ENCODE peak calls at places on chromosomes 5 and 9, in eight cellular contexts. W is esophagus squamous epithelium, I is suprapubic skin, X is sigmoid colon, G is H1, V is prostate gland, N is uterus, C is ovary. L is an unnamed sample.

GRCh38 chr9:128992995-128993394 is 35.1 kb downstream of the SH3GLB2 start:
- DNase-seq in W (no peak), I (no peak), X (no peak), G (no peak), V (no peak), N (no peak), C (no peak), L (peak)

GRCh38 chr5:138654281-138654867 is 79.2 kb upstream of the HSPA9 start:
- DNase-seq in W (no peak), I (no peak), X (no peak), G (no peak), V (no peak), N (no peak), C (no peak), L (no peak)

GRCh38 chr9:118222375-118222774 is 518.2 kb downstream of the TLR4 start:
- DNase-seq in W (no peak), I (no peak), X (no peak), G (peak), V (no peak), N (no peak), C (no peak), L (peak)

GRCh38 chr9:92141144-92142129 is 26.2 kb upstream of the SPTLC1 start:
- DNase-seq in W (no peak), I (no peak), X (peak), G (no peak), V (no peak), N (no peak), C (peak), L (peak)

GRCh38 chr9:33458444-33458843 is 11.1 kb upstream of the AQP3 start:
- DNase-seq in W (no peak), I (no peak), X (no peak), G (no peak), V (no peak), N (no peak), C (no peak), L (no peak)

GRCh38 chr5:132012385-132013005 is 1.0 kb upstream of the ACSL6 start:
- DNase-seq in W (no peak), I (peak), X (peak), G (no peak), V (no peak), N (peak), C (peak), L (peak)

GRCh38 chr9:84894859-84895258 is 225.3 kb downstream of the NTRK2 start:
- DNase-seq in W (no peak), I (no peak), X (no peak), G (no peak), V (no peak), N (no peak), C (no peak), L (no peak)

GRCh38 chr9:35027361-35027760 is 37.8 kb downstream of the DNAJB5 start:
- DNase-seq in W (no peak), I (no peak), X (no peak), G (no peak), V (no peak), N (no peak), C (no peak), L (no peak)

GRCh38 chr9:13122756-13123369 is 156.6 kb downstream of the MPDZ start:
- DNase-seq in W (no peak), I (no peak), X (no peak), G (no peak), V (no peak), N (no peak), C (no peak), L (no peak)

GRCh38 chr9:129222691-129223218 is 44.7 kb upstream of the IER5L start:
- DNase-seq in W (no peak), I (no peak), X (no peak), G (no peak), V (no peak), N (no peak), C (no peak), L (no peak)

GRCh38 chr9:37029776-37030590 is 4.1 kb downstream of the PAX5 start:
- DNase-seq in W (no peak), I (no peak), X (no peak), G (no peak), V (no peak), N (no peak), C (no peak), L (no peak)

GRCh38 chr9:129402931-129403742 is 217.8 kb downstream of the C9orf50 start:
- DNase-seq in W (no peak), I (no peak), X (no peak), G (no peak), V (no peak), N (no peak), C (peak), L (no peak)

GRCh38 chr5:172832383-172833315 is 1.4 kb upstream of the ERGIC1 start:
- DNase-seq in W (no peak), I (no peak), X (no peak), G (no peak), V (no peak), N (no peak), C (no peak), L (peak)

GRCh38 chr5:138666226-138666742 is 86.9 kb upstream of the CTNNA1 start:
- DNase-seq in W (no peak), I (peak), X (no peak), G (no peak), V (no peak), N (no peak), C (no peak), L (no peak)

GRCh38 chr9:137084526-137084925 is 2.3 kb upstream of the MAN1B1 start:
- DNase-seq in W (no peak), I (no peak), X (peak), G (no peak), V (no peak), N (no peak), C (no peak), L (peak)

GRCh38 chr5:103356344-103357091 is 98.0 kb downstream of the MACIR start:
- DNase-seq in W (no peak), I (no peak), X (no peak), G (no peak), V (no peak), N (no peak), C (no peak), L (no peak)

GRCh38 chr5:125148706-125149105 is 402.3 kb upstream of the ZNF608 start:
- DNase-seq in W (no peak), I (no peak), X (no peak), G (no peak), V (no peak), N (no peak), C (no peak), L (no peak)

GRCh38 chr5:36703245-36703860 is 96.9 kb downstream of the SLC1A3 start:
- DNase-seq in W (no peak), I (no peak), X (no peak), G (no peak), V (no peak), N (no peak), C (no peak), L (no peak)

GRCh38 chr5:139788294-139788875 is 7.2 kb upstream of the PSD2 start:
- DNase-seq in W (no peak), I (no peak), X (no peak), G (no peak), V (peak), N (no peak), C (peak), L (no peak)

GRCh38 chr5:57219386-57219785 is 45.5 kb downstream of the GPBP1 start:
- DNase-seq in W (no peak), I (no peak), X (no peak), G (no peak), V (no peak), N (no peak), C (no peak), L (no peak)
- TF ChIP-seq POLR2A in W (no peak), I (no peak), X (no peak), G (no peak), V (no peak), N (no peak), C (no peak), L (no peak)

GRCh38 chr5:149063017-149063687 is at the start of gene SH3TC2:
- DNase-seq in W (no peak), I (no peak), X (peak), G (peak), V (peak), N (no peak), C (no peak), L (no peak)
- H3K27ac ChIP-seq in W (peak), I (peak), X (peak), G (peak), V (peak), N (peak), C (no peak), L (peak)

DNA sequence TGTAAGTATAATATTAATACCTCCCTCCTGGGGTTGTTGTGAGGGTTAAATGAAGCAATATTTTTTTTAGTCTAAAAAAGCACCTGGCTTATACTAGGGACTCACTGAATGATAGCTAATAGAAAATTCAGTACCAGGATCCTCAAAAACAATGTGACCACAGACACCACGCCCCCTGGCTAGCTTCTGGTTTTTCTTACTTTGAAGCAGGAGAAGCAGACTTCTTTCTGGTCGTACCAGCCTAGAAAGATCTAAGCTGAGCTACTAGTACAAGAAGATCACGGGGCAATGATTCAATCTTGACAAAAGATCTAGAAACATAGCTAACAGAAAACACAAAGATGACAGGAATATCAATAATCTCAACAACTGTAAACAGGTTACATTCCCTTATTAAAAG is 218.5 kb upstream of the SLC30A5 start:
- DNase-seq in W (no peak), I (no peak), X (no peak), G (no peak), V (no peak), N (no peak), C (no peak), L (no peak)
- TF ChIP-seq POLR2A in W (no peak), I (no peak), X (no peak), G (no peak), V (no peak), N (no peak), C (no peak), L (no peak)

GRCh38 chr9:107671588-107671987 is 182.0 kb upstream of the KLF4 start:
- DNase-seq in W (no peak), I (no peak), X (no peak), G (no peak), V (no peak), N (no peak), C (no peak), L (no peak)
- H3K27ac ChIP-seq in W (no peak), I (no peak), X (no peak), G (no peak), V (no peak), N (no peak), C (no peak), L (no peak)

GRCh38 chr9:114387678-114388431 is at the start of gene AKNA:
- DNase-seq in W (peak), I (peak), X (peak), G (no peak), V (peak), N (peak), C (peak), L (peak)

GRCh38 chr9:114388764-114389375 is 1.1 kb upstream of the AKNA start:
- DNase-seq in W (no peak), I (no peak), X (no peak), G (no peak), V (no peak), N (no peak), C (no peak), L (no peak)

GRCh38 chr9:114390952-114391351 is 3.2 kb upstream of the AKNA start:
- DNase-seq in W (no peak), I (no peak), X (no peak), G (no peak), V (no peak), N (no peak), C (no peak), L (no peak)

GRCh38 chr9:114386886-114387677 is 700 bp downstream of the AKNA start:
- DNase-seq in W (no peak), I (no peak), X (peak), G (no peak), V (no peak), N (peak), C (peak), L (peak)

DNA sequence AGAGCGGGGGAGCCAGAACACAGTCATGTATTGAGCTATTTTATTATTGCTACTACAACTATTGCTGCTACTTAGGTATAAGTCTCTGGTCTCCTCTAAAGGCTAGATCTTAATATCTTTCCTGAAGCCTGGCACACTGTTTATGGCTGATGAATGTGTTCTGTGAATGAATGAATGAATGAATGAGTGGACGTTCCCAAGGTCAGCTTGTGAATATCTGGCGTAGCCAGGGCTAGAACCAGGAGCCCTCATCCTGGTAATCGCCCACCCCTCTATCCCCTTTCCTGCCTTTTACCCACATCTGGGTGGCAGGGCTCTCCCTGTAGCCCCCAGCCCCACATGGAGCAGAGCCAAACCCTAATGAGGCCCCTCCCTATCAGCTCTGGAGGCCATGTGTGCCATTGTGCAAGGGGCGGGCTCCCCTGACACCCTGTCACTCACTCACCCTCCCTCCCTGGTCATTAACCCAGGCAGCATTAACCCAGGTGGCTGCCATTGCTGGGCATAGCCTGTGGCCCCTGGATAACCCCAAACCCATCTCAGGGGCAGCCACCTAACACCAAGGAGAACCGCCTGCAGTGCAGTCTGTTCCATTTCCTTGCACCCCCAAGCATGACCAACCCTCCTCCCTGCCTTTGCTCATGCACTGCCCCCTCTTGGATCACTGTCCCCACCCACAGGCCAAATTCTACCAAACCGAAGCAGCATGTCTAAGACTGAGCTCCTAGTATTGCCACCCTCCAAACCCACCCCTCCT is 2.0 kb upstream of the AKNA start:
- DNase-seq in W (no peak), I (no peak), X (no peak), G (no peak), V (no peak), N (no peak), C (no peak), L (no peak)
- TF ChIP-seq POLR2A in W (no peak), I (no peak), X (no peak), G (no peak), V (no peak), N (no peak), C (no peak), L (no peak)

L was measured in adrenal gland.